ENCODE peak calls at places on chromosomes 1 and 21, in eight cellular contexts. Y, A, F, T, U, X, S and H are unnamed samples.

GRCh38 chr1:95086949-95087533 is 14.3 kb upstream of the ALG14 start:
- DNase-seq in U (no peak), X (no peak), T (peak), F (no peak), S (peak), Y (no peak), A (peak), H (no peak)

GRCh38 chr1:15417365-15417934 is 7.8 kb downstream of the EFHD2 start:
- DNase-seq in T (no peak), F (peak), A (no peak), Y (no peak), S (no peak), X (peak), U (no peak), H (no peak)

GRCh38 chr1:169102567-169102966 is 3.9 kb upstream of the ATP1B1 start:
- DNase-seq in T (peak), F (no peak), U (no peak), A (peak), Y (no peak), S (peak), X (no peak), H (no peak)

GRCh38 chr1:16440150-16440479 is 409 bp upstream of the NECAP2 start:
- DNase-seq in T (no peak), S (no peak), Y (no peak), X (no peak), F (no peak), A (no peak), U (no peak), H (no peak)

GRCh38 chr1:64469614-64469976 is 334 bp upstream of the CACHD1 start:
- DNase-seq in S (no peak), U (no peak), X (no peak), F (no peak), A (no peak), T (no peak), Y (no peak), H (peak)

GRCh38 chr21:29647353-29647781 is 292.4 kb downstream of the GRIK1 start:
- DNase-seq in S (no peak), U (no peak), Y (no peak), T (no peak), X (no peak), F (no peak), A (no peak), H (no peak)

GRCh38 chr1:164240081-164240480 is 318.9 kb upstream of the PBX1 start:
- DNase-seq in Y (peak), S (no peak), A (peak), U (no peak), F (no peak), T (peak), X (no peak), H (no peak)

GRCh38 chr1:180652791-180653190 is 21.0 kb downstream of the XPR1 start:
- DNase-seq in T (no peak), A (no peak), Y (no peak), S (no peak), X (no peak), F (no peak), U (no peak), H (no peak)

GRCh38 chr1:16921391-16922185 is at the start of gene CROCC:
- DNase-seq in X (peak), Y (peak), S (no peak), F (peak), A (peak), U (no peak), T (peak), H (no peak)

GRCh38 chr1:153363641-153364040 is 6.0 kb downstream of the S100A9 start:
- DNase-seq in S (no peak), U (no peak), A (no peak), Y (no peak), T (no peak), X (no peak), F (no peak), H (no peak)

GRCh38 chr1:228165372-228166169 is at the start of gene IBA57:
- DNase-seq in T (peak), F (peak), X (peak), Y (peak), U (peak), A (peak), S (peak), H (peak)

GRCh38 chr1:197619008-197619640 is 156.2 kb downstream of the DENND1B start:
- DNase-seq in S (no peak), X (no peak), Y (no peak), F (no peak), U (peak), T (no peak), A (no peak), H (no peak)

GRCh38 chr1:156444407-156445001 is 56.1 kb downstream of the MEF2D start:
- DNase-seq in T (no peak), U (peak), X (peak), A (peak), S (no peak), Y (peak), F (no peak), H (no peak)